ENCODE peak calls at places on chromosomes 5 and 9, in five cellular contexts. One of them, this sample, is unnamed. For H3K9me3, the result is how much of the 10 kb centered on the place peaks cover.

GRCh38 chr5:60844429-60844890 is 391 bp upstream of the ELOVL7 start:
- DNase-seq in cardiac muscle cell: peak
- DNase-seq in IMR-90: peak
- DNase-seq in CD8-positive, alpha-beta memory T cell: no peak
- DNase-seq in CD8-positive, alpha-beta T cell: no peak
- DNase-seq in this sample: no peak

GRCh38 chr9:15295761-15296405 is 11.1 kb downstream of the TTC39B start:
- DNase-seq in IMR-90: peak
- DNase-seq in CD8-positive, alpha-beta T cell: no peak
- DNase-seq in CD8-positive, alpha-beta memory T cell: no peak
- DNase-seq in cardiac muscle cell: no peak
- DNase-seq in this sample: no peak

GRCh38 chr9:36450110-36450732 is 50.2 kb upstream of the RNF38 start:
- DNase-seq in CD8-positive, alpha-beta T cell: no peak
- DNase-seq in CD8-positive, alpha-beta memory T cell: no peak
- DNase-seq in IMR-90: peak
- DNase-seq in cardiac muscle cell: peak
- DNase-seq in this sample: no peak

GRCh38 chr9:123960366-123960765 is 30.4 kb upstream of the DENND1A start:
- DNase-seq in cardiac muscle cell: no peak
- DNase-seq in CD8-positive, alpha-beta T cell: no peak
- DNase-seq in IMR-90: no peak
- DNase-seq in CD8-positive, alpha-beta memory T cell: no peak
- DNase-seq in this sample: no peak

GRCh38 chr9:104861406-104861805 is 66.5 kb downstream of the ABCA1 start:
- DNase-seq in CD8-positive, alpha-beta T cell: no peak
- DNase-seq in cardiac muscle cell: no peak
- DNase-seq in IMR-90: no peak
- DNase-seq in CD8-positive, alpha-beta memory T cell: no peak
- DNase-seq in this sample: no peak

GRCh38 chr5:88262116-88262515 is 6.5 kb downstream of the TMEM161B start:
- DNase-seq in IMR-90: peak
- DNase-seq in cardiac muscle cell: no peak
- DNase-seq in CD8-positive, alpha-beta memory T cell: no peak
- DNase-seq in CD8-positive, alpha-beta T cell: no peak
- DNase-seq in this sample: no peak

GRCh38 chr9:112166176-112167140 is 8.6 kb downstream of the SUSD1 start:
- DNase-seq in IMR-90: peak
- DNase-seq in CD8-positive, alpha-beta memory T cell: no peak
- DNase-seq in cardiac muscle cell: no peak
- DNase-seq in CD8-positive, alpha-beta T cell: no peak
- DNase-seq in this sample: no peak

GRCh38 chr5:181063514-181063913 is 23.4 kb downstream of the BTNL9 start:
- DNase-seq in CD8-positive, alpha-beta memory T cell: no peak
- DNase-seq in cardiac muscle cell: no peak
- DNase-seq in IMR-90: no peak
- DNase-seq in CD8-positive, alpha-beta T cell: no peak
- DNase-seq in this sample: no peak

GRCh38 chr9:83056911-83057310 is 6.0 kb downstream of the RASEF start:
- DNase-seq in cardiac muscle cell: no peak
- DNase-seq in CD8-positive, alpha-beta memory T cell: no peak
- DNase-seq in IMR-90: no peak
- DNase-seq in CD8-positive, alpha-beta T cell: no peak
- DNase-seq in this sample: no peak

DNA sequence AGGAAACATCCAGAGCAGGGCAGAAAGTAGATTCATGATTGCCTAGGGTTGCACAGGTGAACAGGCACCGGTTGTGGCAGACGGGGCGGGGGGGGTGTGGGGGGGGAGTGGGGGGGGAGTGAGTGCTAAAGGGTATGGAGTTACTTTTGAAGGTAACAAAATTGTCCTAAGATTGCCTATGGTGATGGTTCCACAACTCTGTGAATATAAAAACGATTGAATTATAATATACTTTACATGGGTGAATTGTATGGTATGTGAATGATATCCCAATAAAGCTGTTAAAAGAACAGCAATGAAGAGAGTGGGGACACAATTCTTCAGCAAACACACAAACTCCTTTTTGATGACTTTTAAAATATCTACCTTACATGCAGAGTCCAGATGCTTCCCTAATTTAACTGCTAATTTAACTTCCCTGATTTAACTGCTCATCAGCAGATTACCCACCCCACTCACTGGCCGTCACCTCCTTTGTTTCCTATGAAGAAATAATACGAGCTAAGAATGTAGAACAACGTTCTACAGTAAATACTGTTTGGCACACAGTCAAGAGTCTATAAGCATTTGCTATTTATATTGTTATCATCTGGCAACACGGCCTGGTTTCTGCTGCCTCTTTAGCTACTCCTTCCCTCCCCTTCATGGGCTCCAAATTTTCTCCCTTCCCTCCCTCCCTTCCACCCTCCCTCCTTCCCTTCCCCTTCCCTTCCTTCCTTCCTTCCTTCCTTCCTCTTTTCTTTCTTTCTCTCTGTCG is 83.5 kb downstream of the PTCH1 start:
- DNase-seq in CD8-positive, alpha-beta memory T cell: no peak
- DNase-seq in CD8-positive, alpha-beta T cell: no peak
- DNase-seq in cardiac muscle cell: no peak
- DNase-seq in IMR-90: no peak
- DNase-seq in this sample: no peak
- H3K9me3 ChIP-seq in CD8-positive, alpha-beta memory T cell: under half
- H3K9me3 ChIP-seq in CD8-positive, alpha-beta T cell: under half
- H3K9me3 ChIP-seq in cardiac muscle cell: under half
- H3K9me3 ChIP-seq in IMR-90: under half
- H3K9me3 ChIP-seq in this sample: under half

GRCh38 chr9:129379181-129379836 is 201.2 kb upstream of the IER5L start:
- DNase-seq in IMR-90: no peak
- DNase-seq in CD8-positive, alpha-beta T cell: no peak
- DNase-seq in CD8-positive, alpha-beta memory T cell: no peak
- DNase-seq in cardiac muscle cell: no peak
- DNase-seq in this sample: no peak
- H3K9me3 ChIP-seq in IMR-90: under half
- H3K9me3 ChIP-seq in CD8-positive, alpha-beta T cell: under half
- H3K9me3 ChIP-seq in CD8-positive, alpha-beta memory T cell: under half
- H3K9me3 ChIP-seq in cardiac muscle cell: under half
- H3K9me3 ChIP-seq in this sample: under half

GRCh38 chr5:92508271-92508670 is 1072.7 kb downstream of the NR2F1-AS1 start:
- DNase-seq in IMR-90: no peak
- DNase-seq in CD8-positive, alpha-beta T cell: no peak
- DNase-seq in CD8-positive, alpha-beta memory T cell: no peak
- DNase-seq in cardiac muscle cell: no peak
- DNase-seq in this sample: no peak

GRCh38 chr5:92514901-92515300 is 1066.1 kb downstream of the NR2F1-AS1 start:
- DNase-seq in IMR-90: no peak
- DNase-seq in cardiac muscle cell: no peak
- DNase-seq in CD8-positive, alpha-beta T cell: no peak
- DNase-seq in CD8-positive, alpha-beta memory T cell: no peak
- DNase-seq in this sample: no peak

GRCh38 chr5:92518318-92518913 is 1062.6 kb downstream of the NR2F1-AS1 start:
- DNase-seq in CD8-positive, alpha-beta T cell: no peak
- DNase-seq in IMR-90: peak
- DNase-seq in cardiac muscle cell: peak
- DNase-seq in CD8-positive, alpha-beta memory T cell: no peak
- DNase-seq in this sample: no peak

GRCh38 chr5:92513067-92513466 is 1068.0 kb downstream of the NR2F1-AS1 start:
- DNase-seq in CD8-positive, alpha-beta memory T cell: no peak
- DNase-seq in cardiac muscle cell: no peak
- DNase-seq in IMR-90: peak
- DNase-seq in CD8-positive, alpha-beta T cell: no peak
- DNase-seq in this sample: no peak
- H3K9me3 ChIP-seq in CD8-positive, alpha-beta memory T cell: under half
- H3K9me3 ChIP-seq in cardiac muscle cell: under half
- H3K9me3 ChIP-seq in IMR-90: under half
- H3K9me3 ChIP-seq in CD8-positive, alpha-beta T cell: under half
- H3K9me3 ChIP-seq in this sample: under half

GRCh38 chr5:178940569-178941360 is at the start of gene ZNF454:
- DNase-seq in CD8-positive, alpha-beta memory T cell: no peak
- DNase-seq in cardiac muscle cell: peak
- DNase-seq in IMR-90: peak
- DNase-seq in CD8-positive, alpha-beta T cell: no peak
- DNase-seq in this sample: no peak
- H3K9me3 ChIP-seq in CD8-positive, alpha-beta memory T cell: under half
- H3K9me3 ChIP-seq in cardiac muscle cell: under half
- H3K9me3 ChIP-seq in IMR-90: half or more
- H3K9me3 ChIP-seq in CD8-positive, alpha-beta T cell: under half
- H3K9me3 ChIP-seq in this sample: under half

GRCh38 chr9:40926404-40927259 is 201.8 kb downstream of the FOXD4L6 start:
- DNase-seq in CD8-positive, alpha-beta T cell: no peak
- DNase-seq in CD8-positive, alpha-beta memory T cell: no peak
- DNase-seq in IMR-90: no peak
- DNase-seq in cardiac muscle cell: no peak
- DNase-seq in this sample: no peak

GRCh38 chr9:40927260-40927631 is 201.2 kb downstream of the FOXD4L6 start:
- DNase-seq in CD8-positive, alpha-beta T cell: no peak
- DNase-seq in cardiac muscle cell: no peak
- DNase-seq in CD8-positive, alpha-beta memory T cell: no peak
- DNase-seq in IMR-90: no peak
- DNase-seq in this sample: no peak

GRCh38 chr9:40927851-40928802 is 200.4 kb downstream of the FOXD4L6 start:
- DNase-seq in CD8-positive, alpha-beta memory T cell: no peak
- DNase-seq in CD8-positive, alpha-beta T cell: no peak
- DNase-seq in cardiac muscle cell: no peak
- DNase-seq in IMR-90: no peak
- DNase-seq in this sample: no peak

GRCh38 chr9:40925149-40925548 is 203.3 kb downstream of the FOXD4L6 start:
- DNase-seq in cardiac muscle cell: no peak
- DNase-seq in IMR-90: no peak
- DNase-seq in CD8-positive, alpha-beta T cell: no peak
- DNase-seq in CD8-positive, alpha-beta memory T cell: no peak
- DNase-seq in this sample: no peak

DNA sequence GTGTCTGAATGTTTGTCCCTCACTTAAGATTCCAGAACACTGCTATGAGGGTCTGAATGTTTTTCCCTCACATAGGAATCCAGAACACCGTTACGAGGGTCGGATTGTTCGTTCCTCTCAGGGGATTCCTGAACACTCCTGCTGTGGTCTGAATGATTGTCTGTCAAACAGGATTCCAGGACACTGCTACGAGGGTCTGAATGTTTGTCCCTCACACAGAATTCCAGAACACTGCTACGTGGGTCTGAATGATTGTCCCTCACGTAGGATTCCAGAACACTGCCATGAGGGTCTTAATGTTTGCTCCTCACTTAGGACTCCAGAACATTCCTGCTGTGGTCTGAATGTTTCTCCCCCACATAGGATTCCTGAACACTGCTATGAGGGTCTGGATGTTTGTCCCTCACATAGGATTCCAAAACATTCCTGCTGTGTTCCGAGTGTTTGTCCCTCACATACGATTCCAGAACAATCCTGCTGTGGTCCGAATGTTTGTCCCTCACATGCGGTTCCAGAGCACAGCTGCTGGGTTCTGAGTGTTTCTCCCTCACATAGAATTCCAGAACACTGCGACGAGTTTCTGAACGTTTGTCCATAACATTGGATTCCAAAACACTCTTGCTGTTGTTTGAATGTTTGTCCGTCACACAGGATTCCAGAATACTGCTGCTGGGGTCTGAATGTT is 199.5 kb downstream of the FOXD4L6 start:
- DNase-seq in cardiac muscle cell: no peak
- DNase-seq in CD8-positive, alpha-beta T cell: no peak
- DNase-seq in IMR-90: no peak
- DNase-seq in CD8-positive, alpha-beta memory T cell: no peak
- DNase-seq in this sample: no peak
- H3K9me3 ChIP-seq in cardiac muscle cell: under half
- H3K9me3 ChIP-seq in CD8-positive, alpha-beta T cell: half or more
- H3K9me3 ChIP-seq in IMR-90: half or more
- H3K9me3 ChIP-seq in CD8-positive, alpha-beta memory T cell: under half
- H3K9me3 ChIP-seq in this sample: half or more

DNA sequence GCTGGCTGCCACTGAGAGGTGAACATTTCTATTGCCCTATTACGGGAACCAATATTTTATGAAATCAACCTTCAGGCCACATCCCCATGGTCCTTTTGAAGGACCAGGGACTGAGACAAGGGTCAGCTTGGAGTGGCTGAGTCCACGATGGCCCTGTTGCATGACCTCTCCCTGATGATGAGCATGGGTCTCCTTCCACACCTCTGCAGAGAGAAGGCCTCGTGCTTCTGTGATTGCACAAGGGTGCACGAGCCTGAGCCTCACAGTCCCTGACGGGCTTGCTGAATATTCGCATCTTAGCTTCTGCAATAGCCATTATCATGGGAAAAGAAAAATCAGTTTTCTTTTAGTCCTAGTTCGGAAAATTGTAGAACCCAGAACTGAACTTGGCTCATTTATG is 255.0 kb upstream of the IRX2 start:
- DNase-seq in CD8-positive, alpha-beta T cell: no peak
- DNase-seq in cardiac muscle cell: no peak
- DNase-seq in IMR-90: no peak
- DNase-seq in CD8-positive, alpha-beta memory T cell: no peak
- DNase-seq in this sample: no peak
- H3K9me3 ChIP-seq in CD8-positive, alpha-beta T cell: under half
- H3K9me3 ChIP-seq in cardiac muscle cell: under half
- H3K9me3 ChIP-seq in IMR-90: under half
- H3K9me3 ChIP-seq in CD8-positive, alpha-beta memory T cell: under half
- H3K9me3 ChIP-seq in this sample: under half

GRCh38 chr5:171535162-171535561 is 115.7 kb downstream of the FGF18 start:
- DNase-seq in CD8-positive, alpha-beta T cell: no peak
- DNase-seq in IMR-90: no peak
- DNase-seq in CD8-positive, alpha-beta memory T cell: no peak
- DNase-seq in cardiac muscle cell: no peak
- DNase-seq in this sample: no peak
- H3K9me3 ChIP-seq in CD8-positive, alpha-beta T cell: under half
- H3K9me3 ChIP-seq in IMR-90: under half
- H3K9me3 ChIP-seq in CD8-positive, alpha-beta memory T cell: under half
- H3K9me3 ChIP-seq in cardiac muscle cell: under half
- H3K9me3 ChIP-seq in this sample: under half

GRCh38 chr9:86978413-86978812 is 31.1 kb upstream of the GAS1 start:
- DNase-seq in cardiac muscle cell: no peak
- DNase-seq in CD8-positive, alpha-beta memory T cell: no peak
- DNase-seq in CD8-positive, alpha-beta T cell: no peak
- DNase-seq in IMR-90: peak
- DNase-seq in this sample: no peak

GRCh38 chr9:86980802-86981201 is 33.5 kb upstream of the GAS1 start:
- DNase-seq in IMR-90: no peak
- DNase-seq in CD8-positive, alpha-beta T cell: no peak
- DNase-seq in CD8-positive, alpha-beta memory T cell: no peak
- DNase-seq in cardiac muscle cell: no peak
- DNase-seq in this sample: no peak

GRCh38 chr9:86978986-86979385 is 31.7 kb upstream of the GAS1 start:
- DNase-seq in IMR-90: peak
- DNase-seq in cardiac muscle cell: no peak
- DNase-seq in CD8-positive, alpha-beta T cell: no peak
- DNase-seq in CD8-positive, alpha-beta memory T cell: no peak
- DNase-seq in this sample: no peak

GRCh38 chr9:86977205-86977835 is 30.0 kb upstream of the GAS1 start:
- DNase-seq in cardiac muscle cell: no peak
- DNase-seq in IMR-90: peak
- DNase-seq in CD8-positive, alpha-beta T cell: no peak
- DNase-seq in CD8-positive, alpha-beta memory T cell: no peak
- DNase-seq in this sample: no peak

DNA sequence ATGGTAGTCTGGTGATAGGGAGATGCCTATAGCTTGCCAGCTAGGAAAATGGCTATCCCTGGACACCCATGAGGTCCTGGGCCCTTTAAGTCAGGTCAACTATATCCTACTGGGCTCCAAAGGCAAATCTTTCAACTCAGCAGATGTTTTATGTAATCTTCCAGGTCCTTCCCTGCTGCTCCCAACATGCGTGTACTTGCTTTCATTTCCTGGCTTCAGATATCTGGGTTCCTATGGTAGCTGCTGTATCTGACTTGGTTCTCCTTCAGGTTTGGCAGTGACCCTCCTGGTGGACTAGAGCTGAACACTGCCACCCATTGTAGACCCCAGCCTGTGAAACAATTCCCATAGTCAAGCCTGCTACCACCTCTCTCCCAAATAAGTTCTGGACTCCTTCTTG is 32.4 kb upstream of the GAS1 start:
- DNase-seq in CD8-positive, alpha-beta T cell: no peak
- DNase-seq in cardiac muscle cell: no peak
- DNase-seq in CD8-positive, alpha-beta memory T cell: no peak
- DNase-seq in IMR-90: no peak
- DNase-seq in this sample: no peak
- H3K9me3 ChIP-seq in CD8-positive, alpha-beta T cell: under half
- H3K9me3 ChIP-seq in cardiac muscle cell: under half
- H3K9me3 ChIP-seq in CD8-positive, alpha-beta memory T cell: under half
- H3K9me3 ChIP-seq in IMR-90: under half
- H3K9me3 ChIP-seq in this sample: under half

This sample was measured in T-helper 17 cell.